ENCODE peak calls at places on chromosome 18, in ten cellular contexts. One of them, this sample, is unnamed.

GRCh38 chr18:29147944-29148343 is 971.0 kb upstream of the CDH2 start:
- DNase-seq in caudate nucleus: no peak
- DNase-seq in H9: peak; percentile 32
- DNase-seq in epithelial cell of prostate: peak; percentile 29
- DNase-seq in A549: peak; percentile 48
- DNase-seq in endodermal cell: peak; percentile 65
- DNase-seq in aorta: no peak
- DNase-seq in heart left ventricle: no peak
- DNase-seq in CD8-positive, alpha-beta T cell: no peak
- DNase-seq in HCT116: no peak
- DNase-seq in this sample: no peak

GRCh38 chr18:63131106-63131943 is 188.2 kb downstream of the BCL2 start:
- DNase-seq in caudate nucleus: no peak
- DNase-seq in H9: peak; percentile 43
- DNase-seq in epithelial cell of prostate: no peak
- DNase-seq in A549: peak; percentile 22
- DNase-seq in endodermal cell: peak; percentile 81
- DNase-seq in aorta: no peak
- DNase-seq in heart left ventricle: peak; percentile 50
- DNase-seq in CD8-positive, alpha-beta T cell: peak; percentile 62
- DNase-seq in HCT116: no peak
- DNase-seq in this sample: peak; percentile 50

GRCh38 chr18:58223717-58224424 is 179.8 kb downstream of the NEDD4L start:
- DNase-seq in caudate nucleus: no peak
- DNase-seq in H9: no peak
- DNase-seq in epithelial cell of prostate: peak; percentile 92
- DNase-seq in A549: peak; percentile 86
- DNase-seq in endodermal cell: no peak
- DNase-seq in aorta: no peak
- DNase-seq in heart left ventricle: peak; percentile 38
- DNase-seq in CD8-positive, alpha-beta T cell: no peak
- DNase-seq in HCT116: peak; percentile 76
- DNase-seq in this sample: no peak

GRCh38 chr18:79935499-79935898 is 16.0 kb downstream of the SLC66A2 start:
- DNase-seq in caudate nucleus: no peak
- DNase-seq in H9: peak; percentile 5
- DNase-seq in epithelial cell of prostate: no peak
- DNase-seq in A549: no peak
- DNase-seq in endodermal cell: peak; percentile 31
- DNase-seq in aorta: peak; percentile 19
- DNase-seq in heart left ventricle: no peak
- DNase-seq in CD8-positive, alpha-beta T cell: no peak
- DNase-seq in HCT116: no peak
- DNase-seq in this sample: no peak

GRCh38 chr18:68121826-68122225 is 593.1 kb downstream of the TMX3 start:
- DNase-seq in caudate nucleus: no peak
- DNase-seq in H9: no peak
- DNase-seq in epithelial cell of prostate: peak; percentile 22
- DNase-seq in A549: no peak
- DNase-seq in endodermal cell: no peak
- DNase-seq in aorta: no peak
- DNase-seq in heart left ventricle: no peak
- DNase-seq in CD8-positive, alpha-beta T cell: no peak
- DNase-seq in HCT116: no peak
- DNase-seq in this sample: no peak

GRCh38 chr18:63079114-63079513 is 240.5 kb downstream of the BCL2 start:
- DNase-seq in caudate nucleus: no peak
- DNase-seq in H9: no peak
- DNase-seq in epithelial cell of prostate: no peak
- DNase-seq in A549: no peak
- DNase-seq in endodermal cell: peak; percentile 22
- DNase-seq in aorta: no peak
- DNase-seq in heart left ventricle: no peak
- DNase-seq in CD8-positive, alpha-beta T cell: no peak
- DNase-seq in HCT116: peak; percentile 7
- DNase-seq in this sample: no peak

GRCh38 chr18:74266161-74266560 is 25.6 kb downstream of the CYB5A start:
- DNase-seq in caudate nucleus: no peak
- DNase-seq in H9: no peak
- DNase-seq in epithelial cell of prostate: peak; percentile 14
- DNase-seq in A549: peak; percentile 26
- DNase-seq in endodermal cell: no peak
- DNase-seq in aorta: no peak
- DNase-seq in heart left ventricle: no peak
- DNase-seq in CD8-positive, alpha-beta T cell: no peak
- DNase-seq in HCT116: no peak
- DNase-seq in this sample: no peak

GRCh38 chr18:5106730-5107129 is 90.3 kb downstream of the AKAIN1 start:
- DNase-seq in caudate nucleus: no peak
- DNase-seq in H9: no peak
- DNase-seq in epithelial cell of prostate: no peak
- DNase-seq in A549: peak; percentile 0
- DNase-seq in endodermal cell: no peak
- DNase-seq in aorta: no peak
- DNase-seq in heart left ventricle: no peak
- DNase-seq in CD8-positive, alpha-beta T cell: no peak
- DNase-seq in HCT116: no peak
- DNase-seq in this sample: no peak

GRCh38 chr18:34809697-34810096 is 99.6 kb downstream of the DTNA start:
- DNase-seq in caudate nucleus: no peak
- DNase-seq in H9: peak; percentile 63
- DNase-seq in epithelial cell of prostate: no peak
- DNase-seq in A549: peak; percentile 39
- DNase-seq in endodermal cell: peak; percentile 86
- DNase-seq in aorta: peak; percentile 78
- DNase-seq in heart left ventricle: no peak
- DNase-seq in CD8-positive, alpha-beta T cell: no peak
- DNase-seq in HCT116: peak; percentile 50
- DNase-seq in this sample: no peak

GRCh38 chr18:52422985-52423601 is 83.1 kb downstream of the DCC start:
- DNase-seq in caudate nucleus: no peak
- DNase-seq in H9: no peak
- DNase-seq in epithelial cell of prostate: no peak
- DNase-seq in A549: peak; percentile 19
- DNase-seq in endodermal cell: no peak
- DNase-seq in aorta: no peak
- DNase-seq in heart left ventricle: no peak
- DNase-seq in CD8-positive, alpha-beta T cell: no peak
- DNase-seq in HCT116: no peak
- DNase-seq in this sample: no peak

GRCh38 chr18:22410126-22410525 is 7.6 kb downstream of the CTAGE1 start:
- DNase-seq in caudate nucleus: no peak
- DNase-seq in H9: no peak
- DNase-seq in epithelial cell of prostate: no peak
- DNase-seq in A549: no peak
- DNase-seq in endodermal cell: no peak
- DNase-seq in aorta: no peak
- DNase-seq in heart left ventricle: no peak
- DNase-seq in CD8-positive, alpha-beta T cell: no peak
- DNase-seq in HCT116: no peak
- DNase-seq in this sample: no peak

GRCh38 chr18:45248240-45248903 is 366.9 kb upstream of the SLC14A2 start:
- DNase-seq in caudate nucleus: no peak
- DNase-seq in H9: no peak
- DNase-seq in epithelial cell of prostate: no peak
- DNase-seq in A549: no peak
- DNase-seq in endodermal cell: no peak
- DNase-seq in aorta: no peak
- DNase-seq in heart left ventricle: peak; percentile 49
- DNase-seq in CD8-positive, alpha-beta T cell: no peak
- DNase-seq in HCT116: no peak
- DNase-seq in this sample: no peak

GRCh38 chr18:33034941-33035340 is 262.1 kb upstream of the KLHL14 start:
- DNase-seq in caudate nucleus: no peak
- DNase-seq in H9: no peak
- DNase-seq in epithelial cell of prostate: no peak
- DNase-seq in A549: no peak
- DNase-seq in endodermal cell: no peak
- DNase-seq in aorta: no peak
- DNase-seq in heart left ventricle: no peak
- DNase-seq in CD8-positive, alpha-beta T cell: no peak
- DNase-seq in HCT116: no peak
- DNase-seq in this sample: no peak

GRCh38 chr18:457120-457519 is 43.4 kb downstream of the COLEC12 start:
- DNase-seq in caudate nucleus: no peak
- DNase-seq in H9: no peak
- DNase-seq in epithelial cell of prostate: no peak
- DNase-seq in A549: no peak
- DNase-seq in endodermal cell: peak; percentile 59
- DNase-seq in aorta: no peak
- DNase-seq in heart left ventricle: peak; percentile 64
- DNase-seq in CD8-positive, alpha-beta T cell: no peak
- DNase-seq in HCT116: no peak
- DNase-seq in this sample: no peak

GRCh38 chr18:46625069-46625468 is 32.0 kb downstream of the LOXHD1 start:
- DNase-seq in caudate nucleus: no peak
- DNase-seq in H9: no peak
- DNase-seq in epithelial cell of prostate: no peak
- DNase-seq in A549: no peak
- DNase-seq in endodermal cell: no peak
- DNase-seq in aorta: no peak
- DNase-seq in heart left ventricle: no peak
- DNase-seq in CD8-positive, alpha-beta T cell: no peak
- DNase-seq in HCT116: no peak
- DNase-seq in this sample: no peak

GRCh38 chr18:78891185-78891762 is 88.3 kb upstream of the SALL3 start:
- DNase-seq in caudate nucleus: no peak
- DNase-seq in H9: no peak
- DNase-seq in epithelial cell of prostate: no peak
- DNase-seq in A549: no peak
- DNase-seq in endodermal cell: no peak
- DNase-seq in aorta: no peak
- DNase-seq in heart left ventricle: no peak
- DNase-seq in CD8-positive, alpha-beta T cell: no peak
- DNase-seq in HCT116: no peak
- DNase-seq in this sample: no peak

DNA sequence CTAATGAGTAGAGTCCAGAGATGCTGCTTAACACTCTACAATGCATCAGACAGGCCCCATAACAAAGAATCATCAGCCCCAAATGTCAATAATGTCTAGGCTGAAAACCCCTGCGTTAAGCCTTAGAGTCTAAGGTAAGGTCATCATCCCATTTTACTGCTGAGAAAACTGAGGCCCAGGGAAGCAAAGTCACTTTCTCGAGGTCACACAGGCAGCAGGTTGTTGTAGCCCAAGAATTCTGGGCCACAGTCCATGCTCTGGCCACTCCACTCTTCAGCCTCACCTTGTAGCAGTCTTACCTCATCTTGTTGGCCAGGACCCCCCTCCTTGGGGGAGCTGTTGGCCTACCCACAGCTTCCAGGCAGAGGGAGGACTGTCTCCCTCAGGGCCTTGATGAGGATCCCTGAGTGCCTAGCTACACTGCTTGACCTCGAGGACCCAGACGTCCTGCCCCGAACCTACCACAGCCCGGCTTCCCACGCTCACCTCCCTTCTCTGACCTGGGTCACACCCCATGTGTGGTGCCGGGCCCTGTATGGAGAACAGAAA is 54.4 kb downstream of the SMAD7 start:
- DNase-seq in caudate nucleus: no peak
- DNase-seq in H9: no peak
- DNase-seq in epithelial cell of prostate: no peak
- DNase-seq in A549: no peak
- DNase-seq in endodermal cell: no peak
- DNase-seq in aorta: no peak
- DNase-seq in heart left ventricle: no peak
- DNase-seq in CD8-positive, alpha-beta T cell: no peak
- DNase-seq in HCT116: no peak
- DNase-seq in this sample: no peak
- H3K27ac ChIP-seq in caudate nucleus: peak overlapping the region; percentile 68
- H3K27ac ChIP-seq in H9: no peak overlapping the region
- H3K27ac ChIP-seq in epithelial cell of prostate: no peak overlapping the region
- H3K27ac ChIP-seq in A549: peak overlapping the region; percentile 79
- H3K27ac ChIP-seq in endodermal cell: no peak overlapping the region
- H3K27ac ChIP-seq in aorta: no peak overlapping the region
- H3K27ac ChIP-seq in heart left ventricle: no peak overlapping the region
- H3K27ac ChIP-seq in CD8-positive, alpha-beta T cell: no peak overlapping the region
- H3K27ac ChIP-seq in HCT116: no peak overlapping the region
- H3K27ac ChIP-seq in this sample: no peak overlapping the region

GRCh38 chr18:77114070-77114563 is 18.5 kb downstream of the MBP start:
- DNase-seq in caudate nucleus: no peak
- DNase-seq in H9: no peak
- DNase-seq in epithelial cell of prostate: no peak
- DNase-seq in A549: no peak
- DNase-seq in endodermal cell: no peak
- DNase-seq in aorta: no peak
- DNase-seq in heart left ventricle: no peak
- DNase-seq in CD8-positive, alpha-beta T cell: no peak
- DNase-seq in HCT116: no peak
- DNase-seq in this sample: no peak
- H3K27ac ChIP-seq in caudate nucleus: no peak overlapping the region
- H3K27ac ChIP-seq in H9: no peak overlapping the region
- H3K27ac ChIP-seq in epithelial cell of prostate: peak overlapping the region; percentile 83
- H3K27ac ChIP-seq in A549: peak overlapping the region; percentile 92
- H3K27ac ChIP-seq in endodermal cell: peak overlapping the region; percentile 9
- H3K27ac ChIP-seq in aorta: no peak overlapping the region
- H3K27ac ChIP-seq in heart left ventricle: peak overlapping the region; percentile 92
- H3K27ac ChIP-seq in CD8-positive, alpha-beta T cell: no peak overlapping the region
- H3K27ac ChIP-seq in HCT116: no peak overlapping the region
- H3K27ac ChIP-seq in this sample: peak overlapping the region; percentile 54

DNA sequence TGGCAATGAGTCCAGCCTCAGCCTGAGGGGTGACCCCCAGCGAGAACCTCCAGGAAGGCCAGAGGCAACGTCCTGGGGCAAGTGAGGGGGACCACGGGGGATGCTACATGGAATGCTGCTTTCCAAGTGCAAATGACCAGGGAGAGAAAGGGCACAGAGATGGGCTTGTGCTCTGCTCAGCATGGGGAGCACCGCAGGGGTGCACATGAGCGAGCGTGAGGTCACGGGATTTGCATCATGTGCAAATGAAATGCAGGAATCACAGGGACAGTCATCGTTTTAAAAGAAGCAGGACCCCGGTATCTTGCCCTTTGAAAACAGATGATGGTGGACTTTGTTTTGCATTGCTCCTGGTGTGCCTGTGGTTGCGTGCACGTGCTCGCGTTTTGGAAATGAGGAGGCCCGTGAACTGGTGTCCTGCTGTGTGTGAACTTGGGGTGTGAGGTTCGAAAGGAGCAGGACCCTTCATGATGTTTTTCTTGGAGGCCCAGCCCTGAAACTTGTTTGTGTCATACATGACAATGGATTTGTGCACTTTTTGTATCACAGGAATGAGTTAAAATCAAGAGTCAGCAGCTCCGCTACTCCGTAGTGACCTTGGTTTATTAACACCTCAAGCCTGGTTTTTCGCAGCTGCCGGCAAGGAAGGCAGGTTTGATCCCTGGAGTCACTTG is 234.4 kb downstream of the LDLRAD4 start:
- DNase-seq in caudate nucleus: no peak
- DNase-seq in H9: peak; percentile 38
- DNase-seq in epithelial cell of prostate: no peak
- DNase-seq in A549: no peak
- DNase-seq in endodermal cell: peak; percentile 84
- DNase-seq in aorta: peak; percentile 35
- DNase-seq in heart left ventricle: no peak
- DNase-seq in CD8-positive, alpha-beta T cell: no peak
- DNase-seq in HCT116: no peak
- DNase-seq in this sample: no peak
- H3K27ac ChIP-seq in caudate nucleus: no peak overlapping the region
- H3K27ac ChIP-seq in H9: no peak overlapping the region
- H3K27ac ChIP-seq in epithelial cell of prostate: no peak overlapping the region
- H3K27ac ChIP-seq in A549: peak overlapping the region; percentile 81
- H3K27ac ChIP-seq in endodermal cell: peak overlapping the region; percentile 73
- H3K27ac ChIP-seq in aorta: peak overlapping the region; percentile 15
- H3K27ac ChIP-seq in heart left ventricle: peak overlapping the region; percentile 5
- H3K27ac ChIP-seq in CD8-positive, alpha-beta T cell: no peak overlapping the region
- H3K27ac ChIP-seq in HCT116: no peak overlapping the region
- H3K27ac ChIP-seq in this sample: no peak overlapping the region

GRCh38 chr18:8942909-8943545 is 159.5 kb upstream of the NDUFV2 start:
- DNase-seq in caudate nucleus: no peak
- DNase-seq in H9: no peak
- DNase-seq in epithelial cell of prostate: no peak
- DNase-seq in A549: no peak
- DNase-seq in endodermal cell: no peak
- DNase-seq in aorta: no peak
- DNase-seq in heart left ventricle: no peak
- DNase-seq in CD8-positive, alpha-beta T cell: no peak
- DNase-seq in HCT116: no peak
- DNase-seq in this sample: no peak
- H3K27ac ChIP-seq in caudate nucleus: no peak overlapping the region
- H3K27ac ChIP-seq in H9: no peak overlapping the region
- H3K27ac ChIP-seq in epithelial cell of prostate: no peak overlapping the region
- H3K27ac ChIP-seq in A549: no peak overlapping the region
- H3K27ac ChIP-seq in endodermal cell: no peak overlapping the region
- H3K27ac ChIP-seq in aorta: no peak overlapping the region
- H3K27ac ChIP-seq in heart left ventricle: no peak overlapping the region
- H3K27ac ChIP-seq in CD8-positive, alpha-beta T cell: no peak overlapping the region
- H3K27ac ChIP-seq in HCT116: no peak overlapping the region
- H3K27ac ChIP-seq in this sample: no peak overlapping the region

This sample was measured in CD4-positive, alpha-beta T cell.